ENCODE peak calls at places on chromosomes 7 and 10, in five cellular contexts. V is cardiac muscle cell, M is AG09309, K is foreskin fibroblast, G is HCT116. Q is an unnamed sample.

GRCh38 chr7:33903770-33904679 is 1.3 kb upstream of the BMPER start:
- DNase-seq in K (peak), M (no peak), G (no peak), V (peak), Q (peak)

GRCh38 chr7:54728411-54728810 is 30.6 kb downstream of the SEC61G start:
- DNase-seq in G (no peak), V (no peak), K (no peak), M (no peak), Q (no peak)

GRCh38 chr10:79349072-79349491 is 1.8 kb downstream of the PPIF start:
- DNase-seq in V (no peak), G (no peak), M (no peak), K (no peak), Q (no peak)

GRCh38 chr7:108395442-108395841 is 60.8 kb downstream of the NRCAM start:
- DNase-seq in M (no peak), G (no peak), K (no peak), V (no peak), Q (no peak)

GRCh38 chr10:24814568-24815313 is 91.1 kb upstream of the ARHGAP21 start:
- DNase-seq in K (peak), G (peak), M (no peak), V (no peak), Q (peak)

GRCh38 chr7:148623586-148624282 is 33.2 kb downstream of the C7orf33 start:
- DNase-seq in V (no peak), G (no peak), K (peak), M (peak), Q (peak)

GRCh38 chr7:100580466-100581283 is 5.3 kb downstream of the LRCH4 start:
- DNase-seq in K (no peak), M (no peak), V (no peak), G (no peak), Q (no peak)

GRCh38 chr7:15886626-15887025 is 200.1 kb upstream of the MEOX2 start:
- DNase-seq in V (no peak), K (no peak), G (no peak), M (no peak), Q (no peak)

GRCh38 chr7:85875398-85875797 is 688.5 kb upstream of the SEMA3D start:
- DNase-seq in V (no peak), G (no peak), M (no peak), K (no peak), Q (no peak)

GRCh38 chr7:132930881-132931280 is 151.0 kb downstream of the CHCHD3 start:
- DNase-seq in G (no peak), K (no peak), M (no peak), V (peak), Q (no peak)

GRCh38 chr10:71229726-71230655 is 17.6 kb downstream of the UNC5B start:
- DNase-seq in G (no peak), V (peak), M (no peak), K (no peak), Q (no peak)

GRCh38 chr10:71132321-71132810 is 80.0 kb upstream of the UNC5B start:
- DNase-seq in K (no peak), M (no peak), G (no peak), V (no peak), Q (no peak)

GRCh38 chr10:5071411-5072198 is 22.6 kb upstream of the AKR1C3 start:
- DNase-seq in G (no peak), K (peak), V (peak), M (peak), Q (peak)

GRCh38 chr7:153381275-153382119 is 621.9 kb downstream of the ACTR3B start:
- DNase-seq in V (peak), G (no peak), M (no peak), K (no peak), Q (no peak)

GRCh38 chr10:77279207-77279606 is 358.4 kb downstream of the KCNMA1 start:
- DNase-seq in K (peak), M (no peak), G (no peak), V (no peak), Q (peak)

GRCh38 chr7:44965441-44965903 is 13.3 kb downstream of the MYO1G start:
- DNase-seq in G (no peak), V (no peak), K (no peak), M (no peak), Q (no peak)

GRCh38 chr10:61733358-61733940 is 70.7 kb downstream of the CABCOCO1 start:
- DNase-seq in K (peak), G (peak), M (no peak), V (peak), Q (peak)

GRCh38 chr10:28047061-28047460 is 48.2 kb upstream of the ODAD2 start:
- DNase-seq in K (no peak), M (no peak), G (no peak), V (no peak), Q (no peak)

GRCh38 chr7:153628825-153629224 is 423.4 kb upstream of the DPP6 start:
- DNase-seq in G (no peak), K (no peak), M (no peak), V (no peak), Q (no peak)

GRCh38 chr7:155741805-155742204 is 70.5 kb downstream of the SHH start:
- DNase-seq in V (no peak), M (no peak), K (no peak), G (no peak), Q (no peak)

GRCh38 chr10:132396495-132397035 is 435 bp upstream of the PWWP2B start:
- DNase-seq in G (no peak), V (peak), K (no peak), M (no peak), Q (no peak)

GRCh38 chr10:100655760-100656421 is 89.5 kb upstream of the PAX2 start:
- DNase-seq in G (no peak), M (no peak), K (no peak), V (no peak), Q (no peak)

GRCh38 chr7:100065452-100066186 is 15.9 kb downstream of the ZNF3 start:
- DNase-seq in V (peak), M (no peak), G (no peak), K (peak), Q (peak)

GRCh38 chr10:122139226-122139625 is 131.9 kb upstream of the BTBD16 start:
- DNase-seq in M (no peak), K (no peak), G (no peak), V (peak), Q (no peak)

GRCh38 chr10:10598297-10598696 is 419.4 kb upstream of the CELF2 start:
- DNase-seq in M (no peak), G (no peak), V (peak), K (no peak), Q (no peak)

GRCh38 chr7:29811597-29811996 is 5.3 kb downstream of the WIPF3 start:
- DNase-seq in V (no peak), K (no peak), M (no peak), G (no peak), Q (no peak)

GRCh38 chr7:141268614-141269013 is 194.8 kb downstream of the TMEM178B start:
- DNase-seq in K (no peak), M (no peak), G (no peak), V (no peak), Q (no peak)

GRCh38 chr7:152924826-152925411 is 165.4 kb downstream of the ACTR3B start:
- DNase-seq in K (no peak), V (no peak), G (no peak), M (no peak), Q (no peak)

GRCh38 chr7:33186187-33186586 is 56.8 kb downstream of the BBS9 start:
- DNase-seq in V (peak), K (peak), M (no peak), G (no peak), Q (peak)

GRCh38 chr10:18474111-18474455 is 177.3 kb downstream of the NSUN6 start:
- DNase-seq in V (no peak), K (no peak), M (no peak), G (no peak), Q (no peak)

GRCh38 chr10:18476283-18476682 is 175.1 kb downstream of the NSUN6 start:
- DNase-seq in K (no peak), V (no peak), G (no peak), M (no peak), Q (no peak)

GRCh38 chr10:18473424-18474110 is 177.8 kb downstream of the NSUN6 start:
- DNase-seq in V (peak), G (no peak), M (no peak), K (no peak), Q (peak)

GRCh38 chr10:18469125-18469524 is 182.3 kb downstream of the NSUN6 start:
- DNase-seq in G (no peak), M (no peak), V (no peak), K (no peak), Q (no peak)

DNA sequence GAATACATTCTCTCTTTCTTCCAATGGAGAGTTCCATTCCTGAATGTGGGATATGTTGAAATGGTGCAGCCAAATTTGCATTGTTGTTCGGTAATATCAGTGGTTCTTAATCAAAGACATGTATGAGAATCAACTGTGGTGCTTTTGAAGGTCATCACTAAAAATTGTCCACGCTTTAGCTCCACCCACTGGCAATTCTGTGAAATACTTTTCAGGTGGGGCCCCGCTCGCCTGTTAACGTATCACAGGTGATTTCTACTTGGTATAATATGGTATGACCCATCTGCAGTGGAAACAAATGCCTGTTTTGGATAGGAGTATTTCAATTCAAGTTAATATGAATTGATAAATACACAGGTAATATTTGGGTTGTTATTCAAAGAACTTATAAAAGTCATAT is 178.4 kb downstream of the NSUN6 start:
- DNase-seq in G (no peak), M (no peak), V (peak), K (no peak), Q (no peak)
- TF ChIP-seq CTCF in G (peak), M (no peak), V (no peak), K (no peak), Q (no peak)

GRCh38 chr7:157682064-157682945 is 345.5 kb downstream of the DNAJB6 start:
- DNase-seq in M (no peak), G (no peak), V (no peak), K (no peak), Q (no peak)
- H3K4me3 ChIP-seq in M (no peak), G (no peak), V (no peak), K (no peak), Q (no peak)

GRCh38 chr10:15245530-15245929 is 77.0 kb upstream of the NMT2 start:
- DNase-seq in M (no peak), K (no peak), V (peak), G (peak), Q (no peak)
- TF ChIP-seq CTCF in M (peak), K (peak), V (peak), G (peak), Q (peak)

GRCh38 chr7:51316262-51316665 is 345 bp downstream of the COBL start:
- DNase-seq in V (no peak), G (no peak), K (no peak), M (no peak), Q (no peak)

GRCh38 chr7:51317582-51317910 is 937 bp upstream of the COBL start:
- DNase-seq in M (no peak), V (no peak), K (no peak), G (no peak), Q (no peak)

GRCh38 chr7:51318001-51318400 is 1.4 kb upstream of the COBL start:
- DNase-seq in G (no peak), M (no peak), V (no peak), K (no peak), Q (no peak)

GRCh38 chr7:51315393-51316261 is 982 bp downstream of the COBL start:
- DNase-seq in G (peak), K (no peak), M (no peak), V (peak), Q (peak)

GRCh38 chr7:51316666-51317581 is at the start of gene COBL:
- DNase-seq in M (no peak), V (peak), K (no peak), G (no peak), Q (no peak)
- H3K4me3 ChIP-seq in M (peak), V (peak), K (peak), G (peak), Q (peak)